ENCODE peak calls at places on chromosomes 16 and 17, in ten cellular contexts. One of them, this sample, is unnamed.

GRCh38 chr16:78684040-78684611 is 584.7 kb downstream of the WWOX start:
- DNase-seq in astrocyte: peak; percentile 92
- DNase-seq in Peyer's patch: no peak
- DNase-seq in fibroblast of lung: peak; percentile 98
- DNase-seq in neural crest cell: no peak
- DNase-seq in AG10803: peak; percentile 95
- DNase-seq in Calu3: no peak
- DNase-seq in brain microvascular endothelial cell: peak; percentile 82
- DNase-seq in neural progenitor cell: no peak
- DNase-seq in CD8-positive, alpha-beta T cell: no peak
- DNase-seq in this sample: no peak

GRCh38 chr17:66549312-66549705 is 246.9 kb downstream of the PRKCA start:
- DNase-seq in astrocyte: peak; percentile 87
- DNase-seq in Peyer's patch: no peak
- DNase-seq in fibroblast of lung: no peak
- DNase-seq in neural crest cell: no peak
- DNase-seq in AG10803: peak; percentile 98
- DNase-seq in Calu3: no peak
- DNase-seq in brain microvascular endothelial cell: peak; percentile 49
- DNase-seq in neural progenitor cell: no peak
- DNase-seq in CD8-positive, alpha-beta T cell: no peak
- DNase-seq in this sample: no peak

GRCh38 chr16:83842291-83842690 is 34.5 kb downstream of the HSBP1 start:
- DNase-seq in astrocyte: no peak
- DNase-seq in Peyer's patch: no peak
- DNase-seq in fibroblast of lung: no peak
- DNase-seq in neural crest cell: no peak
- DNase-seq in AG10803: no peak
- DNase-seq in Calu3: no peak
- DNase-seq in brain microvascular endothelial cell: no peak
- DNase-seq in neural progenitor cell: no peak
- DNase-seq in CD8-positive, alpha-beta T cell: no peak
- DNase-seq in this sample: no peak

GRCh38 chr17:14033166-14033565 is 36.1 kb upstream of the COX10 start:
- DNase-seq in astrocyte: no peak
- DNase-seq in Peyer's patch: no peak
- DNase-seq in fibroblast of lung: no peak
- DNase-seq in neural crest cell: no peak
- DNase-seq in AG10803: no peak
- DNase-seq in Calu3: no peak
- DNase-seq in brain microvascular endothelial cell: no peak
- DNase-seq in neural progenitor cell: no peak
- DNase-seq in CD8-positive, alpha-beta T cell: no peak
- DNase-seq in this sample: no peak

GRCh38 chr16:1019934-1020305 is 38.4 kb downstream of the SOX8 start:
- DNase-seq in astrocyte: no peak
- DNase-seq in Peyer's patch: no peak
- DNase-seq in fibroblast of lung: no peak
- DNase-seq in neural crest cell: no peak
- DNase-seq in AG10803: no peak
- DNase-seq in Calu3: no peak
- DNase-seq in brain microvascular endothelial cell: no peak
- DNase-seq in neural progenitor cell: no peak
- DNase-seq in CD8-positive, alpha-beta T cell: no peak
- DNase-seq in this sample: no peak

GRCh38 chr16:7270006-7270405 is 62.6 kb upstream of the RBFOX1 start:
- DNase-seq in astrocyte: no peak
- DNase-seq in Peyer's patch: no peak
- DNase-seq in fibroblast of lung: no peak
- DNase-seq in neural crest cell: no peak
- DNase-seq in AG10803: no peak
- DNase-seq in Calu3: no peak
- DNase-seq in brain microvascular endothelial cell: no peak
- DNase-seq in neural progenitor cell: no peak
- DNase-seq in CD8-positive, alpha-beta T cell: no peak
- DNase-seq in this sample: no peak

GRCh38 chr17:75684924-75685323 is 17.8 kb downstream of the SAP30BP start:
- DNase-seq in astrocyte: peak; percentile 81
- DNase-seq in Peyer's patch: peak; percentile 68
- DNase-seq in fibroblast of lung: no peak
- DNase-seq in neural crest cell: no peak
- DNase-seq in AG10803: peak; percentile 82
- DNase-seq in Calu3: peak; percentile 82
- DNase-seq in brain microvascular endothelial cell: no peak
- DNase-seq in neural progenitor cell: no peak
- DNase-seq in CD8-positive, alpha-beta T cell: no peak
- DNase-seq in this sample: no peak

GRCh38 chr16:13811834-13812233 is 108.1 kb upstream of the ERCC4 start:
- DNase-seq in astrocyte: no peak
- DNase-seq in Peyer's patch: no peak
- DNase-seq in fibroblast of lung: no peak
- DNase-seq in neural crest cell: no peak
- DNase-seq in AG10803: no peak
- DNase-seq in Calu3: no peak
- DNase-seq in brain microvascular endothelial cell: no peak
- DNase-seq in neural progenitor cell: no peak
- DNase-seq in CD8-positive, alpha-beta T cell: no peak
- DNase-seq in this sample: no peak

GRCh38 chr16:59179446-59180082 is 445.4 kb upstream of the GOT2 start:
- DNase-seq in astrocyte: no peak
- DNase-seq in Peyer's patch: no peak
- DNase-seq in fibroblast of lung: peak; percentile 73
- DNase-seq in neural crest cell: no peak
- DNase-seq in AG10803: no peak
- DNase-seq in Calu3: no peak
- DNase-seq in brain microvascular endothelial cell: peak; percentile 5
- DNase-seq in neural progenitor cell: no peak
- DNase-seq in CD8-positive, alpha-beta T cell: no peak
- DNase-seq in this sample: no peak

GRCh38 chr16:11016524-11016988 is 72.2 kb downstream of the CLEC16A start:
- DNase-seq in astrocyte: no peak
- DNase-seq in Peyer's patch: no peak
- DNase-seq in fibroblast of lung: no peak
- DNase-seq in neural crest cell: no peak
- DNase-seq in AG10803: peak; percentile 47
- DNase-seq in Calu3: no peak
- DNase-seq in brain microvascular endothelial cell: no peak
- DNase-seq in neural progenitor cell: no peak
- DNase-seq in CD8-positive, alpha-beta T cell: no peak
- DNase-seq in this sample: no peak

GRCh38 chr17:58576679-58577367 is 62.4 kb upstream of the MTMR4 start:
- DNase-seq in astrocyte: peak; percentile 4
- DNase-seq in Peyer's patch: no peak
- DNase-seq in fibroblast of lung: no peak
- DNase-seq in neural crest cell: no peak
- DNase-seq in AG10803: no peak
- DNase-seq in Calu3: no peak
- DNase-seq in brain microvascular endothelial cell: no peak
- DNase-seq in neural progenitor cell: no peak
- DNase-seq in CD8-positive, alpha-beta T cell: no peak
- DNase-seq in this sample: no peak

GRCh38 chr17:58572846-58573245 is 58.4 kb upstream of the MTMR4 start:
- DNase-seq in astrocyte: no peak
- DNase-seq in Peyer's patch: no peak
- DNase-seq in fibroblast of lung: no peak
- DNase-seq in neural crest cell: no peak
- DNase-seq in AG10803: no peak
- DNase-seq in Calu3: no peak
- DNase-seq in brain microvascular endothelial cell: no peak
- DNase-seq in neural progenitor cell: peak; percentile 41
- DNase-seq in CD8-positive, alpha-beta T cell: no peak
- DNase-seq in this sample: no peak

GRCh38 chr17:58575511-58575910 is 61.1 kb upstream of the MTMR4 start:
- DNase-seq in astrocyte: peak; percentile 71
- DNase-seq in Peyer's patch: no peak
- DNase-seq in fibroblast of lung: peak; percentile 67
- DNase-seq in neural crest cell: no peak
- DNase-seq in AG10803: peak; percentile 55
- DNase-seq in Calu3: peak; percentile 7
- DNase-seq in brain microvascular endothelial cell: peak; percentile 66
- DNase-seq in neural progenitor cell: no peak
- DNase-seq in CD8-positive, alpha-beta T cell: no peak
- DNase-seq in this sample: no peak

GRCh38 chr17:58574025-58574424 is 59.6 kb upstream of the MTMR4 start:
- DNase-seq in astrocyte: no peak
- DNase-seq in Peyer's patch: no peak
- DNase-seq in fibroblast of lung: no peak
- DNase-seq in neural crest cell: no peak
- DNase-seq in AG10803: no peak
- DNase-seq in Calu3: no peak
- DNase-seq in brain microvascular endothelial cell: no peak
- DNase-seq in neural progenitor cell: no peak
- DNase-seq in CD8-positive, alpha-beta T cell: no peak
- DNase-seq in this sample: no peak

DNA sequence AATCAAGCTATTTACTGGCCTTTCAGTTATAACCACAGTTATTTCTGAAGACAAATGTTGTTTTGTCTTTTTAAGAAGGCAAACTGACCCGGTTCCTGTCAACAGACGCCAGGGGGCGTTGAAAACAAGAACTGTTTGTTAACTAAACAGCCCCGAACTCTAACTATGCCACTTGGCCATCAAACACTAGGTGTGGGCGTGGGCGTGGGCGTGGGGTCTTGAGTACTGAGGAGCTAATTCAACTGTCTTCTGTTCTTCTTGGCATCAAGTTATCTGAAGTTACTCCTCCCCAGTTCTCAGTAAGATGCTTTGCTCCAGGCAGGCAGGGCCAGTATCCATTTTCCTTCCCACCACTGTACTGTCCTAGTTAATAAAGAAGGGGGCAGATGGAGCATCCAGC is 63.3 kb upstream of the MTMR4 start:
- DNase-seq in astrocyte: peak; percentile 6
- DNase-seq in Peyer's patch: no peak
- DNase-seq in fibroblast of lung: peak; percentile 51
- DNase-seq in neural crest cell: peak; percentile 68
- DNase-seq in AG10803: peak; percentile 56
- DNase-seq in Calu3: peak; percentile 51
- DNase-seq in brain microvascular endothelial cell: peak; percentile 33
- DNase-seq in neural progenitor cell: peak; percentile 86
- DNase-seq in CD8-positive, alpha-beta T cell: peak; percentile 50
- DNase-seq in this sample: peak; percentile 13
- TF ChIP-seq CTCF in astrocyte: peak; percentile 69
- TF ChIP-seq CTCF in Peyer's patch: no peak
- TF ChIP-seq CTCF in fibroblast of lung: peak; percentile 54
- TF ChIP-seq CTCF in neural crest cell: peak; percentile 74
- TF ChIP-seq CTCF in AG10803: peak; percentile 75
- TF ChIP-seq CTCF in Calu3: peak; percentile 52
- TF ChIP-seq CTCF in brain microvascular endothelial cell: peak; percentile 85
- TF ChIP-seq CTCF in neural progenitor cell: peak; percentile 83
- TF ChIP-seq CTCF in CD8-positive, alpha-beta T cell: peak; percentile 65
- TF ChIP-seq CTCF in this sample: peak; percentile 74

DNA sequence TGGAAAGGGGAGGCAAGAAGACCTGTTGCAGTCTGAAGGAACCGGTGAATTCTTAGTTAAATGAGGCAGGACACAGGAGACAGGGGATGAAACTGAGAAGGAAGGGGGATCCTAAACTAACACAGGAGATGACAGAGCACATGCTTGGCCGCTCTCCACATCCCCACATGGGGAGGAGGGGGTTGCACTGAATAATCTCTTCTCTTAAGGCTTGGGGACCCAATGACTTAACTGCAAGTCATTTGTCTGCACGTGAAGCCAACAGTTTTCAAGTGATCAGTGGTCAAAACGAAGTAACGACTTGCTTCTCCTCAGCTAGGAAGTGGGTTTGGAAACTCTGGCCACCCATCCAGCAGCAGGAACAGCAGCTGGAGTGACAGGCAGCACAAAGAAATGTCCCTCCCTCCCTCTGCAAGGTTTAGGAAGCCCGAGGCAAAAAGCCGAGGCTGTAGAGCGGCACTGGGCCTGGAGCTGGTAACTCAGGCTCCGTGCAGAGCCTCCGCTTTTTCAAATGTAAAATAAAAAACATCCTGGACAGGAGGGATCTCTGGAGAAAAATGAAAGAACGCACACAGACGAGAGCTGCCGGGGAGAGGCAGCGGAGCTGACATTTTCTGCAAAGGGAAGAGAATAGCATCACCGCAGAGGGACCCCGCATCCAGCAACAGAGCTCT is 335.1 kb upstream of the ZFHX3 start:
- DNase-seq in astrocyte: no peak
- DNase-seq in Peyer's patch: no peak
- DNase-seq in fibroblast of lung: no peak
- DNase-seq in neural crest cell: peak; percentile 18
- DNase-seq in AG10803: no peak
- DNase-seq in Calu3: no peak
- DNase-seq in brain microvascular endothelial cell: no peak
- DNase-seq in neural progenitor cell: peak; percentile 24
- DNase-seq in CD8-positive, alpha-beta T cell: no peak
- DNase-seq in this sample: no peak
- TF ChIP-seq CTCF in astrocyte: no peak
- TF ChIP-seq CTCF in Peyer's patch: no peak
- TF ChIP-seq CTCF in fibroblast of lung: no peak
- TF ChIP-seq CTCF in neural crest cell: no peak
- TF ChIP-seq CTCF in AG10803: no peak
- TF ChIP-seq CTCF in Calu3: no peak
- TF ChIP-seq CTCF in brain microvascular endothelial cell: no peak
- TF ChIP-seq CTCF in neural progenitor cell: no peak
- TF ChIP-seq CTCF in CD8-positive, alpha-beta T cell: no peak
- TF ChIP-seq CTCF in this sample: no peak

DNA sequence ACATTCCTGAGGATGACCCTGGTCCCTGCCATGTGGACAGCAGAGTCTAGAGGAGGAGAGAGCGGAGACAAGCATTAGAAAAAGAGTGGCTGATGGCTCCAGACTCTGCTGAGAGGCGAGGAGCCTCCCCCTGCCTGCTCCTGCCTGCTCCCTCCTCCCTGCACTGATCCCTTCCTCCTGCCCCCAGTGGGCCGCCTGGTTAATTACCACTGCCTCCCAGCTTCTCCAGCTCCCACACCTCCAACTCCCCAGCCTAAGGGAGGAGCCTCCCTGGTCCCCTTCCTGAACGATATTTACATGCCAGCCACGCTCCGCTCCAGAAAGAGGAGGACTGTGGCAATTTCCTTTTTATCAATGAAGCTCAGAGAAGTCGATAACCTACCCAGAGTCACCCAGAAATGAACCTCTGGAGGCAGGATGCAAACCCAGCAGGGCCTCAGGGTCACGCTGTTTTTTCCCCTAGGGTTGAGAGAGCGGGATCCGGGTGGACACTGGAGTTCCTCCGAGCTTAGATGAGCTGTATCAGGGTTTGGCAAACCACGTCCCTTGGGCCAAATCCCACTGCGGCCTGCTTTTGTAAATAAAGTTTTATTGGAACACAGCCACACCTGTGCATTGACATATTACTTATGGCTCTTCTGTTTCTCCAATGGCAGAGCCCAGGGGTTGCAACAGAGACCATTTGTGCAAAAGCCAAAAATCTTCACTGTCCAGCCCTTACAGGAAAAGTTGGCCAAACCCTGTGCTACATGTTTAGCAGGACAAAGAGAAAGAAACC is 27.1 kb upstream of the JPH3 start:
- DNase-seq in astrocyte: no peak
- DNase-seq in Peyer's patch: no peak
- DNase-seq in fibroblast of lung: peak; percentile 14
- DNase-seq in neural crest cell: no peak
- DNase-seq in AG10803: no peak
- DNase-seq in Calu3: no peak
- DNase-seq in brain microvascular endothelial cell: no peak
- DNase-seq in neural progenitor cell: peak; percentile 66
- DNase-seq in CD8-positive, alpha-beta T cell: no peak
- DNase-seq in this sample: no peak
- TF ChIP-seq CTCF in astrocyte: no peak
- TF ChIP-seq CTCF in Peyer's patch: no peak
- TF ChIP-seq CTCF in fibroblast of lung: no peak
- TF ChIP-seq CTCF in neural crest cell: no peak
- TF ChIP-seq CTCF in AG10803: no peak
- TF ChIP-seq CTCF in Calu3: no peak
- TF ChIP-seq CTCF in brain microvascular endothelial cell: peak; percentile 7
- TF ChIP-seq CTCF in neural progenitor cell: peak; percentile 44
- TF ChIP-seq CTCF in CD8-positive, alpha-beta T cell: no peak
- TF ChIP-seq CTCF in this sample: peak; percentile 14

GRCh38 chr17:39863918-39864746 is at the start of gene IKZF3:
- DNase-seq in astrocyte: no peak
- DNase-seq in Peyer's patch: peak; percentile 81
- DNase-seq in fibroblast of lung: peak; percentile 5
- DNase-seq in neural crest cell: peak; percentile 49
- DNase-seq in AG10803: no peak
- DNase-seq in Calu3: peak; percentile 100
- DNase-seq in brain microvascular endothelial cell: no peak
- DNase-seq in neural progenitor cell: peak; percentile 93
- DNase-seq in CD8-positive, alpha-beta T cell: peak; percentile 78
- DNase-seq in this sample: peak; percentile 47
- TF ChIP-seq CTCF in astrocyte: no peak
- TF ChIP-seq CTCF in Peyer's patch: peak; percentile 13
- TF ChIP-seq CTCF in fibroblast of lung: no peak
- TF ChIP-seq CTCF in neural crest cell: peak; percentile 22
- TF ChIP-seq CTCF in AG10803: no peak
- TF ChIP-seq CTCF in Calu3: no peak
- TF ChIP-seq CTCF in brain microvascular endothelial cell: no peak
- TF ChIP-seq CTCF in neural progenitor cell: peak; percentile 41
- TF ChIP-seq CTCF in CD8-positive, alpha-beta T cell: peak; percentile 49
- TF ChIP-seq CTCF in this sample: no peak

This sample was measured in progenitor cell of endocrine pancreas.